ENCODE peak calls at places on chromosomes 3 and 15, in five cellular contexts. One of them, this sample, is unnamed.

GRCh38 chr3:106423321-106424225 is 554.8 kb upstream of the CBLB start:
- DNase-seq in NB4: no peak
- DNase-seq in IMR-90: no peak
- DNase-seq in kidney: no peak
- DNase-seq in cardiac fibroblast: peak
- DNase-seq in this sample: no peak

GRCh38 chr15:47194718-47195117 is 522.6 kb upstream of the SEMA6D start:
- DNase-seq in NB4: peak
- DNase-seq in kidney: no peak
- DNase-seq in IMR-90: peak
- DNase-seq in cardiac fibroblast: peak
- DNase-seq in this sample: peak

GRCh38 chr3:40704224-40704623 is 179.5 kb downstream of the ZNF621 start:
- DNase-seq in kidney: no peak
- DNase-seq in IMR-90: no peak
- DNase-seq in NB4: no peak
- DNase-seq in cardiac fibroblast: no peak
- DNase-seq in this sample: no peak

GRCh38 chr15:63246691-63247464 is 30.5 kb upstream of the APH1B start:
- DNase-seq in IMR-90: peak
- DNase-seq in NB4: peak
- DNase-seq in cardiac fibroblast: peak
- DNase-seq in kidney: no peak
- DNase-seq in this sample: peak

GRCh38 chr3:124960205-124960604 is 25.7 kb upstream of the MUC13 start:
- DNase-seq in IMR-90: no peak
- DNase-seq in cardiac fibroblast: no peak
- DNase-seq in NB4: no peak
- DNase-seq in kidney: no peak
- DNase-seq in this sample: no peak

GRCh38 chr3:69659180-69659915 is 79.9 kb upstream of the MITF start:
- DNase-seq in NB4: no peak
- DNase-seq in cardiac fibroblast: no peak
- DNase-seq in kidney: no peak
- DNase-seq in IMR-90: no peak
- DNase-seq in this sample: no peak

GRCh38 chr3:54988302-54989022 is 60.6 kb upstream of the LRTM1 start:
- DNase-seq in NB4: no peak
- DNase-seq in cardiac fibroblast: peak
- DNase-seq in IMR-90: peak
- DNase-seq in kidney: no peak
- DNase-seq in this sample: no peak

GRCh38 chr3:8603115-8603710 is 41.4 kb downstream of the SSUH2 start:
- DNase-seq in NB4: no peak
- DNase-seq in cardiac fibroblast: no peak
- DNase-seq in IMR-90: no peak
- DNase-seq in kidney: no peak
- DNase-seq in this sample: no peak

GRCh38 chr15:63491979-63492378 is 12.4 kb upstream of the USP3 start:
- DNase-seq in cardiac fibroblast: peak
- DNase-seq in NB4: no peak
- DNase-seq in kidney: no peak
- DNase-seq in IMR-90: peak
- DNase-seq in this sample: no peak

GRCh38 chr3:165754219-165755007 is 82.8 kb downstream of the BCHE start:
- DNase-seq in cardiac fibroblast: no peak
- DNase-seq in IMR-90: no peak
- DNase-seq in kidney: no peak
- DNase-seq in NB4: no peak
- DNase-seq in this sample: no peak

GRCh38 chr3:156906275-156906674 is 80.1 kb downstream of the LEKR1 start:
- DNase-seq in NB4: no peak
- DNase-seq in kidney: no peak
- DNase-seq in IMR-90: no peak
- DNase-seq in cardiac fibroblast: peak
- DNase-seq in this sample: no peak

GRCh38 chr15:61828860-61829513 is 231.3 kb downstream of the VPS13C start:
- DNase-seq in kidney: no peak
- DNase-seq in cardiac fibroblast: no peak
- DNase-seq in NB4: no peak
- DNase-seq in IMR-90: no peak
- DNase-seq in this sample: no peak

GRCh38 chr15:61827131-61827530 is 233.1 kb downstream of the VPS13C start:
- DNase-seq in NB4: no peak
- DNase-seq in cardiac fibroblast: no peak
- DNase-seq in kidney: no peak
- DNase-seq in IMR-90: no peak
- DNase-seq in this sample: no peak

GRCh38 chr15:61830536-61831330 is 229.5 kb downstream of the VPS13C start:
- DNase-seq in kidney: no peak
- DNase-seq in IMR-90: no peak
- DNase-seq in NB4: peak
- DNase-seq in cardiac fibroblast: no peak
- DNase-seq in this sample: no peak

GRCh38 chr15:61829514-61829889 is 230.7 kb downstream of the VPS13C start:
- DNase-seq in NB4: no peak
- DNase-seq in IMR-90: no peak
- DNase-seq in kidney: no peak
- DNase-seq in cardiac fibroblast: no peak
- DNase-seq in this sample: no peak

DNA sequence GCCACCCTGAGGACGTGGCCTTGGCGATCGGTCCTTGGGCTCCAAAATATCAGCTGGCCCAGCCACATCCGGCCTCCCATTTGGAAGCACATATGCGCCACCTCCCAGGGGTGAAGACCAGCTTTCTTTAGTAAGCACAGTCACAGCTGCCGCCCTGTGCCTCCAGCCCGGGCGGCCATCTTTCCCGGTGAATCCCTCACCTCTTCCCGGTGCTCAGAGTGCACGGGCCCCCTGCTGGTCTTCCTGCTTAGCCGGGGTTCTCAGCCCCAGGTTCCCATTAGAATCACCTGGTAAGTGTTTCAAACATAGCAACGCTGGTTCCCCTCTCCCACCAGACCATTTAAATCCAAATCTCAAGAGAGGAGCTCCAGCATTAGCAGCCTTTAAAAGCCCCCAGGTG is 232.2 kb downstream of the VPS13C start:
- DNase-seq in IMR-90: no peak
- DNase-seq in NB4: no peak
- DNase-seq in kidney: no peak
- DNase-seq in cardiac fibroblast: no peak
- DNase-seq in this sample: no peak
- TF ChIP-seq CTCF in IMR-90: no peak
- TF ChIP-seq CTCF in NB4: no peak
- TF ChIP-seq CTCF in kidney: no peak
- TF ChIP-seq CTCF in cardiac fibroblast: peak
- TF ChIP-seq CTCF in this sample: no peak

GRCh38 chr3:127831723-127832172 is 9.4 kb upstream of the MGLL start:
- DNase-seq in NB4: peak
- DNase-seq in kidney: no peak
- DNase-seq in cardiac fibroblast: peak
- DNase-seq in IMR-90: peak
- DNase-seq in this sample: no peak
- TF ChIP-seq CTCF in NB4: peak
- TF ChIP-seq CTCF in kidney: peak
- TF ChIP-seq CTCF in cardiac fibroblast: peak
- TF ChIP-seq CTCF in IMR-90: peak
- TF ChIP-seq CTCF in this sample: no peak

GRCh38 chr3:45337839-45338470 is 50.4 kb upstream of the LARS2 start:
- DNase-seq in cardiac fibroblast: no peak
- DNase-seq in kidney: no peak
- DNase-seq in IMR-90: no peak
- DNase-seq in NB4: no peak
- DNase-seq in this sample: no peak

GRCh38 chr3:45345849-45346535 is 42.4 kb upstream of the LARS2 start:
- DNase-seq in NB4: peak
- DNase-seq in kidney: no peak
- DNase-seq in IMR-90: no peak
- DNase-seq in cardiac fibroblast: no peak
- DNase-seq in this sample: no peak

GRCh38 chr3:45347329-45348000 is 40.9 kb upstream of the LARS2 start:
- DNase-seq in kidney: no peak
- DNase-seq in cardiac fibroblast: no peak
- DNase-seq in IMR-90: peak
- DNase-seq in NB4: no peak
- DNase-seq in this sample: no peak

GRCh38 chr3:45341876-45342275 is 46.5 kb upstream of the LARS2 start:
- DNase-seq in kidney: no peak
- DNase-seq in cardiac fibroblast: no peak
- DNase-seq in NB4: no peak
- DNase-seq in IMR-90: no peak
- DNase-seq in this sample: no peak

DNA sequence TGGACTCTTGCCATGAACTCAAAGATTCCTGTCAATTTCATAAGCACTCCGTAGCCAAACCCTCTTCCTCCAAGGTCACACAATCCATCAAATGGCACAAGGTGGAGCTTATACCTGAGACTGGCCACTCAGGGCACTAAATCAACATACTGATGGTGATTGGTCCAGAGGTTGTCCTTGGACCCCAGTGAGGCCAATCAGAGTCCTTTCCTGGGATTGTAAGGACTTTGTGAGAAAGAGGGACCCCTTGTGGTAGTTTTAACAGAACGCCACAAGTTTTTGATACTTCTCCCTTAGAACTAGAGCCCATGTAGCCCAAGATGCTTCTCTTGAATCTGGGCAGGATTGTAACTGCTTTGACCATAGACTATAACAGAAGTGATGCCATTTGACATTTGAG is 44.4 kb upstream of the LARS2 start:
- DNase-seq in kidney: no peak
- DNase-seq in cardiac fibroblast: peak
- DNase-seq in IMR-90: peak
- DNase-seq in NB4: peak
- DNase-seq in this sample: peak
- TF ChIP-seq CTCF in kidney: no peak
- TF ChIP-seq CTCF in cardiac fibroblast: no peak
- TF ChIP-seq CTCF in IMR-90: no peak
- TF ChIP-seq CTCF in NB4: no peak
- TF ChIP-seq CTCF in this sample: no peak

DNA sequence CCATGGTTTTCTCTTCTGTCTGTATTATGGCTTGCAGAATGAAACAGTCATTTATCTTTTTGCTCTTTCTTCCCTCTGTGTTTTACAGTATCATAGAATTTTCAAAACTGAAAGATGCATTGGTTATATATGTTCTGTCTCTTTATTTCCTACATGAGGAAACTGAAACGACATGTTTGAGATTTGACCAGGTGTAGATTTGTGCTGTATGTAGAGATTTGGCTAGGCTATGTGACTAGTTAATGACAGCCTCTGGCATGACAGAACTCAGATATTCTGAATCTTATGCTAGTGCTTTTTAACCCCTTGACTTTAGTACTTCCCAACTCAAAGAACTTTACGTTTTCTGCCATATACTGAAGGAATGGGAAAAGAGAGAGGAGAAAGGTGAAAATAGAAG is 151.0 kb downstream of the TCF12 start:
- DNase-seq in IMR-90: no peak
- DNase-seq in cardiac fibroblast: no peak
- DNase-seq in kidney: no peak
- DNase-seq in NB4: no peak
- DNase-seq in this sample: no peak
- TF ChIP-seq CTCF in IMR-90: no peak
- TF ChIP-seq CTCF in cardiac fibroblast: no peak
- TF ChIP-seq CTCF in kidney: no peak
- TF ChIP-seq CTCF in NB4: no peak
- TF ChIP-seq CTCF in this sample: no peak

DNA sequence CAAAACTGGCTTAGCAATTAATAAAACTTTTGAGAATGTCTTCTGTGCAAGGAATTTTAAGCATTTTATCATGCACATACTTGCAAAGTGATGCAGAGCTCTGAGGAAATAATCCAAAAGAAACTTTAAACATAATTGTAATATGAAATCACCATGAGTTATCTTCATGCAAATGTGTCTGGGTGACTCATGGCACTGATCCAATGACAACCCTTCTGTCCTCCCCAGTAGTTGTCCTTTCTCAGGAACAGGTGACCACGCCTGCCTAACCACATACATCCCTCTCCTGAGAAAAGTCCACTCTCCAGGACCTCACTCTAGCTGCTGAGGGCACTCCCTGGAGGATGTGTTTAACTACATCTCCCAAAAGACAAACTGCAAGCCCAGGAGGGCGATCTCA is 530.6 kb upstream of the IL12A start:
- DNase-seq in kidney: no peak
- DNase-seq in IMR-90: peak
- DNase-seq in NB4: no peak
- DNase-seq in cardiac fibroblast: peak
- DNase-seq in this sample: peak
- TF ChIP-seq CTCF in kidney: no peak
- TF ChIP-seq CTCF in IMR-90: no peak
- TF ChIP-seq CTCF in NB4: no peak
- TF ChIP-seq CTCF in cardiac fibroblast: no peak
- TF ChIP-seq CTCF in this sample: no peak

DNA sequence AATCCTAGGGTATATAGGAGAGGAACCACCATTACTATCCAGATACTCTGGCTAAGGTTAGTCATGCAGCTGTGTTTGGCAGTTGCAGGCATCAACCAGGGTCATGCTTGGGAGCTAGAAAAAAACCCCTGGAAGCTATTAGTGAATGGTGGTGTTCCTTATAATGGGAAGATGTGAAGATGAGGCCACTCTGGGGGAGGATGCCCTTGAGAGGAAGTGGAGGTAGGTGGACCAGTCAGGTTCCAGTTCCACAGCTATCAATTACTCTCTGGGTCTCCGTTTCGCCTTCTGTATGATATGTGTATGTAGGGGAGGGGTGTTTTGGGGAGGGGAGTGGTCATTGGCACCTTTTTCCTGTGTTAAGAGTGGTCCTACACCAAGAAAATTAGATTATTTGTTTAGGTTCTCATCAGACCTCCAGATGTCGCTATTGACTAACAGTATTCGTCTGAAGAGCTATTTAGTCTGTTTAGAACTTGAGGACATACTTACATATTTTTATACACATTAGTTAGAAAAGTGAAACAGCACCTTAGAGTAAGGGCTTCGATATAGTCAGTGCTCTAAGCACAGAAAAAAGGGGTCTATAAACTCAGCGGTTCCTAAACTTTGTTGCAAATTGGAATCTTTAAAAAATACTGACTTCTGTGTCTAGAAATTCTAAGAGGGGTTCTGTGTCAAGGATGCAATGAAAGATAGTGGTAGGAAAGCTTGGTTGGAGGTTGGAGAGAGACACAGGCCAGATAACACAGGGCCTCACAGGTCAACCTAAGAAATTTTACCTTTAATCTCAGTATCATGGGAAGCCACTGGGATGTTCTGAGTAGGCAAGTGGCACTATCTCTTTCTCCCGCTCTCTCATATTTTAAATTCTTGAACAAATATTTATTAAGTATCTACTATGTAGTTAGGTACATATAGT is 9.1 kb upstream of the HPS3 start:
- DNase-seq in IMR-90: peak
- DNase-seq in cardiac fibroblast: peak
- DNase-seq in NB4: peak
- DNase-seq in kidney: no peak
- DNase-seq in this sample: peak
- TF ChIP-seq CTCF in IMR-90: peak
- TF ChIP-seq CTCF in cardiac fibroblast: peak
- TF ChIP-seq CTCF in NB4: peak
- TF ChIP-seq CTCF in kidney: peak
- TF ChIP-seq CTCF in this sample: peak